ENCODE peak calls at places on chromosomes 6 and 20, in four cellular contexts. One of them, this sample, is unnamed.
A peak's percentile ranks its signal among the peaks of the same experiment; 100 is the strongest.

GRCh38 chr6:51562198-51562597 is 525.2 kb downstream of the PKHD1 start:
- DNase-seq in A549: no peak
- DNase-seq in NCI-H1092 treated with DMSO at 0.1 percent for 48 hours: no peak
- DNase-seq in activated T-helper 1 cell treated with Interleukin-2 at 50 U/mL for 16 hours: no peak
- DNase-seq in this sample: no peak

GRCh38 chr20:42987376-42988114 is 202.2 kb downstream of the PTPRT start:
- DNase-seq in A549: no peak
- DNase-seq in NCI-H1092 treated with DMSO at 0.1 percent for 48 hours: no peak
- DNase-seq in activated T-helper 1 cell treated with Interleukin-2 at 50 U/mL for 16 hours: no peak
- DNase-seq in this sample: no peak

GRCh38 chr20:61399433-61399832 is 147.4 kb downstream of the CDH4 start:
- DNase-seq in A549: no peak
- DNase-seq in NCI-H1092 treated with DMSO at 0.1 percent for 48 hours: no peak
- DNase-seq in activated T-helper 1 cell treated with Interleukin-2 at 50 U/mL for 16 hours: no peak
- DNase-seq in this sample: no peak

GRCh38 chr6:135419162-135419561 is 78.4 kb downstream of the AHI1 start:
- DNase-seq in A549: no peak
- DNase-seq in NCI-H1092 treated with DMSO at 0.1 percent for 48 hours: no peak
- DNase-seq in activated T-helper 1 cell treated with Interleukin-2 at 50 U/mL for 16 hours: no peak
- DNase-seq in this sample: no peak

GRCh38 chr6:26514984-26515383 is 14.9 kb downstream of the BTN1A1 start:
- DNase-seq in A549: no peak
- DNase-seq in NCI-H1092 treated with DMSO at 0.1 percent for 48 hours: no peak
- DNase-seq in activated T-helper 1 cell treated with Interleukin-2 at 50 U/mL for 16 hours: no peak
- DNase-seq in this sample: no peak

GRCh38 chr20:46939031-46939430 is 44.4 kb downstream of the EYA2 start:
- DNase-seq in A549: peak; percentile 66
- DNase-seq in NCI-H1092 treated with DMSO at 0.1 percent for 48 hours: no peak
- DNase-seq in activated T-helper 1 cell treated with Interleukin-2 at 50 U/mL for 16 hours: no peak
- DNase-seq in this sample: no peak

GRCh38 chr20:347640-348484 is 951 bp downstream of the NRSN2 start:
- DNase-seq in A549: peak; percentile 97
- DNase-seq in NCI-H1092 treated with DMSO at 0.1 percent for 48 hours: peak; percentile 92
- DNase-seq in activated T-helper 1 cell treated with Interleukin-2 at 50 U/mL for 16 hours: peak; percentile 38
- DNase-seq in this sample: no peak

GRCh38 chr6:138622967-138623366 is 123.7 kb upstream of the NHSL1 start:
- DNase-seq in A549: peak; percentile 5
- DNase-seq in NCI-H1092 treated with DMSO at 0.1 percent for 48 hours: no peak
- DNase-seq in activated T-helper 1 cell treated with Interleukin-2 at 50 U/mL for 16 hours: no peak
- DNase-seq in this sample: no peak

GRCh38 chr6:35376282-35376681 is 33.9 kb downstream of the PPARD start:
- DNase-seq in A549: no peak
- DNase-seq in NCI-H1092 treated with DMSO at 0.1 percent for 48 hours: no peak
- DNase-seq in activated T-helper 1 cell treated with Interleukin-2 at 50 U/mL for 16 hours: no peak
- DNase-seq in this sample: no peak

GRCh38 chr6:54617730-54618129 is 228.8 kb upstream of the FAM83B start:
- DNase-seq in A549: peak; percentile 9
- DNase-seq in NCI-H1092 treated with DMSO at 0.1 percent for 48 hours: no peak
- DNase-seq in activated T-helper 1 cell treated with Interleukin-2 at 50 U/mL for 16 hours: no peak
- DNase-seq in this sample: peak; percentile 25

GRCh38 chr20:63625771-63626423 is 1.0 kb downstream of the GMEB2 start:
- DNase-seq in A549: peak; percentile 24
- DNase-seq in NCI-H1092 treated with DMSO at 0.1 percent for 48 hours: peak; percentile 7
- DNase-seq in activated T-helper 1 cell treated with Interleukin-2 at 50 U/mL for 16 hours: peak; percentile 18
- DNase-seq in this sample: no peak

GRCh38 chr20:39897058-39897457 is 792.0 kb downstream of the MAFB start:
- DNase-seq in A549: no peak
- DNase-seq in NCI-H1092 treated with DMSO at 0.1 percent for 48 hours: no peak
- DNase-seq in activated T-helper 1 cell treated with Interleukin-2 at 50 U/mL for 16 hours: no peak
- DNase-seq in this sample: no peak

GRCh38 chr6:45437441-45437820 is 59.7 kb upstream of the SUPT3H start:
- DNase-seq in A549: no peak
- DNase-seq in NCI-H1092 treated with DMSO at 0.1 percent for 48 hours: no peak
- DNase-seq in activated T-helper 1 cell treated with Interleukin-2 at 50 U/mL for 16 hours: no peak
- DNase-seq in this sample: no peak

GRCh38 chr6:112061605-112062004 is 7.7 kb downstream of the CCN6 start:
- DNase-seq in A549: no peak
- DNase-seq in NCI-H1092 treated with DMSO at 0.1 percent for 48 hours: no peak
- DNase-seq in activated T-helper 1 cell treated with Interleukin-2 at 50 U/mL for 16 hours: no peak
- DNase-seq in this sample: no peak

GRCh38 chr20:34621383-34622367 is 55.2 kb downstream of the PIGU start:
- DNase-seq in A549: peak; percentile 80
- DNase-seq in NCI-H1092 treated with DMSO at 0.1 percent for 48 hours: no peak
- DNase-seq in activated T-helper 1 cell treated with Interleukin-2 at 50 U/mL for 16 hours: no peak
- DNase-seq in this sample: no peak

GRCh38 chr6:35318200-35318844 is 20.7 kb downstream of the DEF6 start:
- DNase-seq in A549: peak; percentile 70
- DNase-seq in NCI-H1092 treated with DMSO at 0.1 percent for 48 hours: peak; percentile 74
- DNase-seq in activated T-helper 1 cell treated with Interleukin-2 at 50 U/mL for 16 hours: no peak
- DNase-seq in this sample: no peak

GRCh38 chr6:100464910-100465700 is at the start of gene SIM1:
- DNase-seq in A549: no peak
- DNase-seq in NCI-H1092 treated with DMSO at 0.1 percent for 48 hours: peak; percentile 63
- DNase-seq in activated T-helper 1 cell treated with Interleukin-2 at 50 U/mL for 16 hours: no peak
- DNase-seq in this sample: no peak

GRCh38 chr6:21596379-21597242 is 3.1 kb downstream of the SOX4 start:
- DNase-seq in A549: peak; percentile 67
- DNase-seq in NCI-H1092 treated with DMSO at 0.1 percent for 48 hours: peak; percentile 78
- DNase-seq in activated T-helper 1 cell treated with Interleukin-2 at 50 U/mL for 16 hours: no peak
- DNase-seq in this sample: no peak

GRCh38 chr20:50690979-50691584 is at the start of gene RIPOR3:
- DNase-seq in A549: no peak
- DNase-seq in NCI-H1092 treated with DMSO at 0.1 percent for 48 hours: no peak
- DNase-seq in activated T-helper 1 cell treated with Interleukin-2 at 50 U/mL for 16 hours: no peak
- DNase-seq in this sample: no peak

GRCh38 chr20:10603971-10604864 is 69.6 kb downstream of the JAG1 start:
- DNase-seq in A549: peak; percentile 86
- DNase-seq in NCI-H1092 treated with DMSO at 0.1 percent for 48 hours: no peak
- DNase-seq in activated T-helper 1 cell treated with Interleukin-2 at 50 U/mL for 16 hours: no peak
- DNase-seq in this sample: no peak

GRCh38 chr6:114432380-114432779 is 89.6 kb upstream of the HS3ST5 start:
- DNase-seq in A549: no peak
- DNase-seq in NCI-H1092 treated with DMSO at 0.1 percent for 48 hours: no peak
- DNase-seq in activated T-helper 1 cell treated with Interleukin-2 at 50 U/mL for 16 hours: no peak
- DNase-seq in this sample: no peak

GRCh38 chr20:58765795-58766194 is 73.2 kb downstream of the NPEPL1 start:
- DNase-seq in A549: no peak
- DNase-seq in NCI-H1092 treated with DMSO at 0.1 percent for 48 hours: no peak
- DNase-seq in activated T-helper 1 cell treated with Interleukin-2 at 50 U/mL for 16 hours: no peak
- DNase-seq in this sample: no peak

GRCh38 chr20:17878912-17879602 is 89.5 kb downstream of the SNX5 start:
- DNase-seq in A549: no peak
- DNase-seq in NCI-H1092 treated with DMSO at 0.1 percent for 48 hours: no peak
- DNase-seq in activated T-helper 1 cell treated with Interleukin-2 at 50 U/mL for 16 hours: no peak
- DNase-seq in this sample: no peak

GRCh38 chr6:5044866-5045265 is 40.3 kb upstream of the PPP1R3G start:
- DNase-seq in A549: no peak
- DNase-seq in NCI-H1092 treated with DMSO at 0.1 percent for 48 hours: no peak
- DNase-seq in activated T-helper 1 cell treated with Interleukin-2 at 50 U/mL for 16 hours: no peak
- DNase-seq in this sample: no peak

GRCh38 chr6:135280375-135281136 is 99.4 kb downstream of the MYB start:
- DNase-seq in A549: no peak
- DNase-seq in NCI-H1092 treated with DMSO at 0.1 percent for 48 hours: no peak
- DNase-seq in activated T-helper 1 cell treated with Interleukin-2 at 50 U/mL for 16 hours: no peak
- DNase-seq in this sample: peak; percentile 16

GRCh38 chr6:83853178-83853967 is at the start of gene RIPPLY2:
- DNase-seq in A549: peak; percentile 33
- DNase-seq in NCI-H1092 treated with DMSO at 0.1 percent for 48 hours: peak; percentile 67
- DNase-seq in activated T-helper 1 cell treated with Interleukin-2 at 50 U/mL for 16 hours: no peak
- DNase-seq in this sample: no peak

GRCh38 chr6:77106992-77107391 is 356.3 kb downstream of the HTR1B start:
- DNase-seq in A549: no peak
- DNase-seq in NCI-H1092 treated with DMSO at 0.1 percent for 48 hours: no peak
- DNase-seq in activated T-helper 1 cell treated with Interleukin-2 at 50 U/mL for 16 hours: no peak
- DNase-seq in this sample: no peak

GRCh38 chr6:161189891-161190290 is 84.0 kb downstream of the AGPAT4 start:
- DNase-seq in A549: no peak
- DNase-seq in NCI-H1092 treated with DMSO at 0.1 percent for 48 hours: no peak
- DNase-seq in activated T-helper 1 cell treated with Interleukin-2 at 50 U/mL for 16 hours: no peak
- DNase-seq in this sample: no peak

GRCh38 chr20:49724637-49725606 is 11.2 kb upstream of the B4GALT5 start:
- DNase-seq in A549: no peak
- DNase-seq in NCI-H1092 treated with DMSO at 0.1 percent for 48 hours: no peak
- DNase-seq in activated T-helper 1 cell treated with Interleukin-2 at 50 U/mL for 16 hours: no peak
- DNase-seq in this sample: peak; percentile 85

GRCh38 chr20:53216856-53217576 is 244.9 kb downstream of the TSHZ2 start:
- DNase-seq in A549: peak; percentile 29
- DNase-seq in NCI-H1092 treated with DMSO at 0.1 percent for 48 hours: peak; percentile 58
- DNase-seq in activated T-helper 1 cell treated with Interleukin-2 at 50 U/mL for 16 hours: peak; percentile 69
- DNase-seq in this sample: no peak

GRCh38 chr6:31948753-31949413 is 3.0 kb downstream of the CFB start:
- DNase-seq in A549: no peak
- DNase-seq in NCI-H1092 treated with DMSO at 0.1 percent for 48 hours: no peak
- DNase-seq in activated T-helper 1 cell treated with Interleukin-2 at 50 U/mL for 16 hours: no peak
- DNase-seq in this sample: no peak

GRCh38 chr6:79718509-79719247 is 87.5 kb downstream of the SH3BGRL2 start:
- DNase-seq in A549: no peak
- DNase-seq in NCI-H1092 treated with DMSO at 0.1 percent for 48 hours: no peak
- DNase-seq in activated T-helper 1 cell treated with Interleukin-2 at 50 U/mL for 16 hours: no peak
- DNase-seq in this sample: no peak

GRCh38 chr6:151230277-151230577 is 9.5 kb upstream of the AKAP12 start:
- DNase-seq in A549: no peak
- DNase-seq in NCI-H1092 treated with DMSO at 0.1 percent for 48 hours: no peak
- DNase-seq in activated T-helper 1 cell treated with Interleukin-2 at 50 U/mL for 16 hours: no peak
- DNase-seq in this sample: no peak

GRCh38 chr20:57567471-57568079 is 6.7 kb downstream of the PCK1 start:
- DNase-seq in A549: no peak
- DNase-seq in NCI-H1092 treated with DMSO at 0.1 percent for 48 hours: no peak
- DNase-seq in activated T-helper 1 cell treated with Interleukin-2 at 50 U/mL for 16 hours: no peak
- DNase-seq in this sample: no peak

GRCh38 chr6:37535701-37536461 is 36.2 kb upstream of the CCDC167 start:
- DNase-seq in A549: no peak
- DNase-seq in NCI-H1092 treated with DMSO at 0.1 percent for 48 hours: peak; percentile 57
- DNase-seq in activated T-helper 1 cell treated with Interleukin-2 at 50 U/mL for 16 hours: no peak
- DNase-seq in this sample: no peak

GRCh38 chr6:138289739-138290138 is 71.4 kb upstream of the PBOV1 start:
- DNase-seq in A549: peak; percentile 11
- DNase-seq in NCI-H1092 treated with DMSO at 0.1 percent for 48 hours: peak; percentile 2
- DNase-seq in activated T-helper 1 cell treated with Interleukin-2 at 50 U/mL for 16 hours: no peak
- DNase-seq in this sample: no peak

GRCh38 chr6:69790629-69791028 is 6.2 kb downstream of the LMBRD1 start:
- DNase-seq in A549: no peak
- DNase-seq in NCI-H1092 treated with DMSO at 0.1 percent for 48 hours: no peak
- DNase-seq in activated T-helper 1 cell treated with Interleukin-2 at 50 U/mL for 16 hours: no peak
- DNase-seq in this sample: no peak

GRCh38 chr20:11919046-11919445 is 1.4 kb downstream of the BTBD3 start:
- DNase-seq in A549: no peak
- DNase-seq in NCI-H1092 treated with DMSO at 0.1 percent for 48 hours: peak; percentile 88
- DNase-seq in activated T-helper 1 cell treated with Interleukin-2 at 50 U/mL for 16 hours: no peak
- DNase-seq in this sample: no peak

This sample was measured in glomerular endothelial cell.